ENCODE peak calls at places on chromosomes 12 and 14, in seven cellular contexts. H, U, F, I, V, S and T are unnamed samples.

GRCh38 chr12:110565919-110566871 is 16.9 kb downstream of the PPTC7 start:
- DNase-seq in H (no peak), S (no peak), V (no peak), F (no peak), U (no peak), I (no peak), T (no peak)

GRCh38 chr12:53829130-53829529 is 77.4 kb upstream of the CISTR start:
- DNase-seq in F (no peak), S (no peak), V (no peak), H (no peak), U (no peak), I (no peak), T (no peak)

GRCh38 chr12:50862316-50862715 is 19.6 kb downstream of the TMPRSS12 start:
- DNase-seq in F (no peak), I (no peak), V (no peak), S (no peak), H (no peak), U (no peak), T (no peak)

GRCh38 chr14:101499080-101499479 is 62.2 kb upstream of the DIO3 start:
- DNase-seq in I (no peak), V (peak; percentile 9), U (peak; percentile 12), S (no peak), F (no peak), H (no peak), T (peak; percentile 48)

GRCh38 chr12:24404086-24404815 is 454.8 kb upstream of the SOX5 start:
- DNase-seq in F (no peak), H (no peak), S (no peak), I (no peak), V (no peak), U (no peak), T (no peak)

GRCh38 chr12:132955933-132956725 is at the start of gene ZNF605:
- DNase-seq in F (no peak), V (peak; percentile 87), U (peak; percentile 89), I (peak; percentile 70), H (peak; percentile 92), S (peak; percentile 87), T (peak; percentile 93)

GRCh38 chr12:13304924-13305323 is 108.4 kb downstream of the EMP1 start:
- DNase-seq in V (no peak), U (no peak), S (no peak), F (no peak), H (no peak), I (no peak), T (no peak)

GRCh38 chr12:49867580-49868341 is 24.9 kb upstream of the BCDIN3D start:
- DNase-seq in F (no peak), S (no peak), I (no peak), H (no peak), U (no peak), V (no peak), T (no peak)

GRCh38 chr14:60275932-60276331 is 26.9 kb downstream of the PPM1A start:
- DNase-seq in F (no peak), I (no peak), S (no peak), U (no peak), H (no peak), V (no peak), T (no peak)

GRCh38 chr12:40098406-40099145 is 7.3 kb downstream of the SLC2A13 start:
- DNase-seq in H (no peak), F (no peak), I (no peak), U (no peak), S (peak; percentile 35), V (no peak), T (no peak)

GRCh38 chr14:59274991-59275391 is 86.5 kb downstream of the DAAM1 start:
- DNase-seq in I (no peak), F (no peak), U (peak; percentile 67), V (no peak), H (no peak), S (no peak), T (no peak)

GRCh38 chr12:52197371-52198231 is 5.8 kb upstream of the KRT80 start:
- DNase-seq in U (peak; percentile 89), H (peak; percentile 72), I (peak; percentile 43), V (peak; percentile 57), F (no peak), S (no peak), T (peak; percentile 75)

GRCh38 chr12:14883663-14884062 is 2.0 kb downstream of the MGP start:
- DNase-seq in U (no peak), F (no peak), I (no peak), H (no peak), V (no peak), S (no peak), T (no peak)

GRCh38 chr14:96056509-96057422 is 17.6 kb downstream of the C14orf132 start:
- DNase-seq in F (no peak), V (peak; percentile 36), I (no peak), H (no peak), U (no peak), S (no peak), T (no peak)

GRCh38 chr12:27463826-27464554 is 17.5 kb downstream of the SMCO2 start:
- DNase-seq in F (no peak), S (no peak), H (peak; percentile 87), I (no peak), V (no peak), U (peak; percentile 26), T (peak; percentile 83)

GRCh38 chr14:46550836-46551235 is 100.7 kb downstream of the RPL10L start:
- DNase-seq in F (no peak), H (no peak), U (no peak), I (no peak), S (no peak), V (no peak), T (no peak)

GRCh38 chr12:14841761-14842160 is 1.6 kb downstream of the ART4 start:
- DNase-seq in S (peak; percentile 23), H (peak; percentile 81), U (peak; percentile 48), I (peak; percentile 31), V (no peak), F (no peak), T (peak; percentile 83)

GRCh38 chr12:53379389-53380103 is 430 bp upstream of the SP1 start:
- DNase-seq in S (peak; percentile 99), H (peak; percentile 100), V (peak; percentile 100), U (peak; percentile 100), I (peak; percentile 100), F (peak; percentile 100), T (peak; percentile 100)

GRCh38 chr14:90632868-90633267 is 183.4 kb downstream of the TTC7B start:
- DNase-seq in F (no peak), V (no peak), S (no peak), U (no peak), I (no peak), H (no peak), T (no peak)

GRCh38 chr12:132095520-132096409 is 48.4 kb downstream of the DDX51 start:
- DNase-seq in U (no peak), H (no peak), F (no peak), V (no peak), I (no peak), S (no peak), T (peak; percentile 32)

GRCh38 chr12:1318327-1319031 is 275.9 kb downstream of the FBXL14 start:
- DNase-seq in I (no peak), H (no peak), F (no peak), U (no peak), S (no peak), V (peak; percentile 33), T (no peak)

GRCh38 chr14:30227871-30228270 is 300.2 kb upstream of the PRKD1 start:
- DNase-seq in S (no peak), V (no peak), F (no peak), I (peak; percentile 17), H (peak; percentile 55), U (no peak), T (no peak)

GRCh38 chr12:104495786-104496185 is 39.0 kb downstream of the CHST11 start:
- DNase-seq in V (no peak), I (no peak), S (no peak), F (no peak), H (no peak), U (no peak), T (no peak)

GRCh38 chr12:51009038-51009437 is 17.1 kb downstream of the SLC11A2 start:
- DNase-seq in F (no peak), V (peak; percentile 42), I (peak; percentile 81), U (peak; percentile 90), S (peak; percentile 57), H (peak; percentile 74), T (peak; percentile 83)

GRCh38 chr12:131810672-131811071 is 17.5 kb upstream of the MMP17 start:
- DNase-seq in S (no peak), V (no peak), H (no peak), U (no peak), F (no peak), I (no peak), T (no peak)

GRCh38 chr12:76623929-76624328 is 64.4 kb upstream of the OSBPL8 start:
- DNase-seq in H (no peak), V (no peak), U (no peak), F (peak; percentile 8), S (peak; percentile 16), I (no peak), T (no peak)

GRCh38 chr14:52020315-52020714 is 31.0 kb downstream of the RTRAF start:
- DNase-seq in U (no peak), F (no peak), I (no peak), H (no peak), S (no peak), V (no peak), T (no peak)

GRCh38 chr14:85752179-85752578 is 222.2 kb downstream of the FLRT2 start:
- DNase-seq in I (no peak), V (no peak), U (no peak), S (no peak), F (no peak), H (no peak), T (no peak)

GRCh38 chr14:104858811-104859426 is 6.1 kb upstream of the CEP170B start:
- DNase-seq in U (no peak), F (no peak), H (no peak), V (no peak), S (no peak), I (no peak), T (no peak)

GRCh38 chr12:80711866-80712265 is 4.4 kb downstream of the MYF6 start:
- DNase-seq in F (no peak), U (no peak), V (no peak), H (no peak), S (no peak), I (no peak), T (no peak)

GRCh38 chr12:108722463-108722862 is 8.9 kb downstream of the CORO1C start:
- DNase-seq in U (no peak), I (no peak), H (no peak), F (no peak), V (no peak), S (no peak), T (no peak)
- H3K4me1 ChIP-seq in U (peaks cover 48% of the 10 kb centered on the region), I (peaks cover 71% of the 10 kb centered on the region), H (peaks cover 44% of the 10 kb centered on the region), F (peaks cover 49% of the 10 kb centered on the region), V (peaks cover 10% of the 10 kb centered on the region), S (peaks cover 56% of the 10 kb centered on the region), T (no peaks in the 10 kb centered on the region)

GRCh38 chr12:4604684-4605193 is 42.7 kb downstream of the DYRK4 start:
- DNase-seq in S (peak; percentile 86), I (peak; percentile 72), V (peak; percentile 84), F (peak; percentile 81), U (peak; percentile 85), H (peak; percentile 84), T (peak; percentile 90)
- TF ChIP-seq POLR2A in S (peak; percentile 23), I (no peak), V (no peak), F (peak; percentile 32), U (peak; percentile 44), H (no peak), T (no peak)

GRCh38 chr14:32432813-32433538 is 103.9 kb downstream of the AKAP6 start:
- DNase-seq in S (no peak), V (no peak), I (no peak), F (no peak), U (no peak), H (no peak), T (no peak)
- H3K4me3 ChIP-seq in S (no peak overlapping the region), V (peak overlapping the region; percentile 27), I (no peak overlapping the region), F (no peak overlapping the region), U (no peak overlapping the region), H (no peak overlapping the region), T (no peak overlapping the region)

GRCh38 chr12:47808049-47808448 is 11.7 kb downstream of the HDAC7 start:
- DNase-seq in V (no peak), I (peak; percentile 56), S (peak; percentile 79), F (no peak), H (peak; percentile 59), U (peak; percentile 78), T (peak; percentile 83)
- H3K4me1 ChIP-seq in V (peaks cover 95% of the 10 kb centered on the region), I (peaks cover 96% of the 10 kb centered on the region), S (peaks cover 92% of the 10 kb centered on the region), F (peaks cover 54% of the 10 kb centered on the region), H (peaks cover 100% of the 10 kb centered on the region), U (peaks cover 97% of the 10 kb centered on the region), T (peaks cover 98% of the 10 kb centered on the region)